ENCODE peak calls at places on chromosomes 5 and 9, in four cellular contexts. T is hypothalamus, A is fibroblast of mammary gland, D is Calu3. F is an unnamed sample.

GRCh38 chr5:132768485-132768868 is 8.6 kb downstream of the SEPTIN8 start:
- DNase-seq in D (no peak), A (no peak), T (no peak), F (no peak)

GRCh38 chr5:134543820-134544692 is 18.6 kb downstream of the JADE2 start:
- DNase-seq in A (no peak), D (no peak), T (no peak), F (no peak)

GRCh38 chr9:133613396-133613795 is 4.2 kb upstream of the FAM163B start:
- DNase-seq in D (no peak), A (no peak), T (no peak), F (no peak)

GRCh38 chr5:87829214-87829551 is 416.5 kb upstream of the CCNH start:
- DNase-seq in T (no peak), D (peak; percentile 83), A (peak; percentile 85), F (no peak)

GRCh38 chr5:132971483-132972435 is 8.3 kb upstream of the AFF4 start:
- DNase-seq in D (no peak), T (no peak), A (peak; percentile 61), F (peak; percentile 40)

GRCh38 chr5:43020294-43020711 is 19.8 kb downstream of the ANXA2R start:
- DNase-seq in A (peak; percentile 26), T (no peak), D (peak; percentile 44), F (no peak)

GRCh38 chr5:72494700-72495124 is 12.5 kb downstream of the ZNF366 start:
- DNase-seq in A (peak; percentile 24), T (no peak), D (no peak), F (peak; percentile 28)

GRCh38 chr5:95712347-95712958 is 18.7 kb upstream of the RHOBTB3 start:
- DNase-seq in T (no peak), D (peak; percentile 78), A (peak; percentile 72), F (peak; percentile 80)

GRCh38 chr5:39580702-39581498 is 156.1 kb upstream of the DAB2 start:
- DNase-seq in A (peak; percentile 88), D (no peak), T (no peak), F (peak; percentile 63)

GRCh38 chr5:168159425-168159824 is 132.0 kb upstream of the WWC1 start:
- DNase-seq in D (peak; percentile 62), A (no peak), T (no peak), F (no peak)

GRCh38 chr5:63959177-63959982 is 2.9 kb downstream of the HTR1A start:
- DNase-seq in T (peak; percentile 7), A (peak; percentile 5), D (no peak), F (no peak)

GRCh38 chr5:137858954-137859353 is 8.7 kb upstream of the MYOT start:
- DNase-seq in D (no peak), A (no peak), T (no peak), F (no peak)

GRCh38 chr5:174916227-174916626 is 191.8 kb downstream of the MSX2 start:
- DNase-seq in D (no peak), T (no peak), A (no peak), F (no peak)

GRCh38 chr5:32241034-32241783 is 67.1 kb upstream of the GOLPH3 start:
- DNase-seq in T (no peak), D (no peak), A (no peak), F (no peak)

GRCh38 chr5:176133289-176133870 is 104.8 kb upstream of the SIMC1 start:
- DNase-seq in D (peak; percentile 24), A (no peak), T (no peak), F (no peak)

GRCh38 chr5:150618588-150619281 is 21.7 kb upstream of the SYNPO start:
- DNase-seq in A (no peak), T (no peak), D (no peak), F (no peak)

GRCh38 chr9:129121483-129121882 is 10.3 kb downstream of the PTPA start:
- DNase-seq in T (no peak), D (no peak), A (peak; percentile 49), F (no peak)

GRCh38 chr5:88838500-88838899 is 44.5 kb downstream of the MEF2C start:
- DNase-seq in T (no peak), A (no peak), D (no peak), F (no peak)

GRCh38 chr5:151643385-151643784 is 43.3 kb downstream of the SPARC start:
- DNase-seq in A (no peak), D (no peak), T (no peak), F (no peak)

GRCh38 chr5:80187274-80187673 is 68.6 kb downstream of the SERINC5 start:
- DNase-seq in T (no peak), A (peak; percentile 14), D (no peak), F (no peak)

GRCh38 chr9:108622467-108622866 is 233.3 kb downstream of the ACTL7B start:
- DNase-seq in A (peak; percentile 88), D (no peak), T (no peak), F (peak; percentile 82)

GRCh38 chr5:109668668-109669422 is 20.9 kb upstream of the MAN2A1 start:
- DNase-seq in T (no peak), A (no peak), D (no peak), F (no peak)

GRCh38 chr9:89342213-89342612 is 23.9 kb downstream of the SECISBP2 start:
- DNase-seq in T (no peak), D (no peak), A (no peak), F (no peak)

GRCh38 chr5:161685461-161685860 is at the start of gene GABRA6:
- DNase-seq in D (no peak), T (no peak), A (no peak), F (no peak)

GRCh38 chr5:7074176-7074575 is 321.8 kb upstream of the ADCY2 start:
- DNase-seq in T (no peak), D (no peak), A (no peak), F (no peak)

GRCh38 chr5:36929438-36929837 is 52.9 kb downstream of the NIPBL start:
- DNase-seq in D (no peak), A (no peak), T (no peak), F (no peak)

GRCh38 chr5:171242521-171242920 is 66.5 kb upstream of the TLX3 start:
- DNase-seq in D (no peak), A (no peak), T (no peak), F (no peak)

GRCh38 chr9:130107955-130108354 is 54.2 kb downstream of the GPR107 start:
- DNase-seq in A (no peak), D (no peak), T (no peak), F (no peak)

GRCh38 chr9:129520981-129521380 is 99.9 kb downstream of the C9orf50 start:
- DNase-seq in D (no peak), A (no peak), T (no peak), F (no peak)

GRCh38 chr5:56037531-56038010 is 42.8 kb upstream of the IL6ST start:
- DNase-seq in D (no peak), T (no peak), A (no peak), F (no peak)